ENCODE peak calls at places on chromosomes 7 and 10, in ten cellular contexts. U is Daoy; S is activated CD8-positive, alpha-beta T cell treated with anti-CD3 and anti-CD28 coated beads for 36 hours; W is HFFc6; A is astrocyte; C is left cardiac atrium; X is type B pancreatic cell; Z is H54; D is SK-MEL-5; H is GM23248. P is an unnamed sample.

GRCh38 chr7:151148319-151149259 is 18.9 kb downstream of the GBX1 start:
- DNase-seq in U (no peak), S (no peak), W (no peak), A (no peak), C (no peak), X (no peak), Z (no peak), D (no peak), H (no peak), P (no peak)

GRCh38 chr10:96984512-96985225 is 152.6 kb downstream of the LCOR start:
- DNase-seq in U (no peak), S (peak; percentile 35), W (no peak), A (no peak), C (no peak), X (no peak), Z (no peak), D (no peak), H (no peak), P (no peak)

GRCh38 chr10:60820093-60820769 is 42.0 kb downstream of the CDK1 start:
- DNase-seq in U (peak; percentile 31), S (peak; percentile 5), W (peak; percentile 63), A (peak; percentile 91), C (no peak), X (no peak), Z (no peak), D (peak; percentile 44), H (peak; percentile 70), P (no peak)

GRCh38 chr7:34939175-34939574 is 98.1 kb downstream of the DPY19L1 start:
- DNase-seq in U (peak; percentile 42), S (no peak), W (peak; percentile 53), A (peak; percentile 68), C (no peak), X (no peak), Z (peak; percentile 13), D (no peak), H (peak; percentile 29), P (no peak)

GRCh38 chr10:87093461-87094372 is 926 bp downstream of the GLUD1 start:
- DNase-seq in U (peak; percentile 43), S (peak; percentile 92), W (peak; percentile 34), A (peak; percentile 18), C (peak; percentile 74), X (peak; percentile 78), Z (peak; percentile 53), D (peak; percentile 30), H (peak; percentile 70), P (peak; percentile 6)

GRCh38 chr7:128911441-128912031 is 1.0 kb upstream of the KCP start:
- DNase-seq in U (no peak), S (no peak), W (no peak), A (no peak), C (peak; percentile 24), X (no peak), Z (no peak), D (peak; percentile 28), H (no peak), P (no peak)

GRCh38 chr10:42979181-42979580 is 97.7 kb upstream of the RET start:
- DNase-seq in U (no peak), S (peak; percentile 17), W (no peak), A (no peak), C (peak; percentile 5), X (no peak), Z (no peak), D (no peak), H (no peak), P (no peak)

GRCh38 chr10:31458974-31459373 is 140.0 kb downstream of the ZEB1 start:
- DNase-seq in U (no peak), S (no peak), W (no peak), A (no peak), C (no peak), X (no peak), Z (no peak), D (no peak), H (no peak), P (no peak)

GRCh38 chr7:100157334-100158228 is 942 bp downstream of the TRAPPC14 start:
- DNase-seq in U (peak; percentile 54), S (no peak), W (peak; percentile 43), A (peak; percentile 22), C (no peak), X (no peak), Z (peak; percentile 80), D (peak; percentile 74), H (peak; percentile 74), P (no peak)

GRCh38 chr7:130118294-130118693 is 48.0 kb downstream of the KLHDC10 start:
- DNase-seq in U (no peak), S (no peak), W (no peak), A (no peak), C (no peak), X (no peak), Z (no peak), D (no peak), H (no peak), P (no peak)

GRCh38 chr7:155766386-155766785 is 45.9 kb downstream of the SHH start:
- DNase-seq in U (no peak), S (no peak), W (no peak), A (no peak), C (no peak), X (no peak), Z (no peak), D (peak; percentile 82), H (no peak), P (no peak)

GRCh38 chr7:157155959-157156358 is 17.2 kb downstream of the UBE3C start:
- DNase-seq in U (no peak), S (no peak), W (no peak), A (no peak), C (no peak), X (no peak), Z (no peak), D (no peak), H (no peak), P (no peak)

GRCh38 chr7:117993377-117994003 is 120.2 kb upstream of the CTTNBP2 start:
- DNase-seq in U (peak; percentile 74), S (peak; percentile 27), W (no peak), A (peak; percentile 11), C (no peak), X (no peak), Z (peak; percentile 9), D (peak; percentile 94), H (peak; percentile 21), P (peak; percentile 54)